ENCODE peak calls at places on chromosomes 11 and 22, in eight cellular contexts. V is GM12878, U is stomach, S is heart left ventricle, X is osteoblast, B is left ventricle myocardium inferior, W is fibroblast of lung, H is colonic mucosa. J is an unnamed sample.

GRCh38 chr11:102226702-102227101 is 90.6 kb upstream of the BIRC3 start:
- DNase-seq in V (no peak), U (no peak), S (no peak), X (peak; percentile 38), B (no peak), W (peak; percentile 69), H (no peak), J (no peak)

GRCh38 chr22:28594076-28594783 is 85.4 kb downstream of the TTC28 start:
- DNase-seq in V (no peak), U (no peak), S (no peak), X (no peak), B (no peak), W (no peak), H (no peak), J (no peak)

GRCh38 chr11:9962722-9963121 is 298.8 kb downstream of the SWAP70 start:
- DNase-seq in V (peak; percentile 48), U (no peak), S (no peak), X (no peak), B (no peak), W (no peak), H (no peak), J (no peak)

GRCh38 chr11:111944651-111945051 is 7.5 kb downstream of the DIXDC1 start:
- DNase-seq in V (no peak), U (no peak), S (no peak), X (peak; percentile 90), B (no peak), W (peak; percentile 88), H (no peak), J (no peak)

GRCh38 chr22:44335903-44336803 is 23.4 kb upstream of the SHISAL1 start:
- DNase-seq in V (no peak), U (peak; percentile 37), S (no peak), X (peak; percentile 69), B (no peak), W (no peak), H (no peak), J (peak; percentile 53)

GRCh38 chr11:9550209-9550628 is 23.3 kb upstream of the WEE1 start:
- DNase-seq in V (no peak), U (no peak), S (no peak), X (no peak), B (no peak), W (no peak), H (no peak), J (peak; percentile 42)

GRCh38 chr11:62656801-62657429 is 3.8 kb upstream of the INTS5 start:
- DNase-seq in V (no peak), U (no peak), S (no peak), X (peak; percentile 23), B (no peak), W (peak; percentile 46), H (no peak), J (no peak)

GRCh38 chr22:28329582-28330073 is 350.0 kb downstream of the TTC28 start:
- DNase-seq in V (no peak), U (no peak), S (no peak), X (no peak), B (no peak), W (peak; percentile 30), H (no peak), J (no peak)

GRCh38 chr11:57133616-57134015 is 48.1 kb upstream of the LRRC55 start:
- DNase-seq in V (no peak), U (no peak), S (no peak), X (no peak), B (no peak), W (no peak), H (no peak), J (no peak)

GRCh38 chr11:133968300-133968699 is 11.5 kb upstream of the IGSF9B start:
- DNase-seq in V (no peak), U (no peak), S (no peak), X (no peak), B (no peak), W (no peak), H (no peak), J (no peak)

GRCh38 chr11:47179655-47179991 is 2.9 kb upstream of the ARFGAP2 start:
- DNase-seq in V (peak; percentile 9), U (peak; percentile 40), S (no peak), X (peak; percentile 98), B (no peak), W (peak; percentile 38), H (no peak), J (peak; percentile 73)

GRCh38 chr22:37282385-37282677 is at the start of gene CYTH4:
- DNase-seq in V (no peak), U (peak; percentile 70), S (peak; percentile 61), X (no peak), B (peak; percentile 64), W (no peak), H (peak; percentile 55), J (no peak)

GRCh38 chr11:9834281-9834680 is 170.4 kb downstream of the SWAP70 start:
- DNase-seq in V (no peak), U (no peak), S (no peak), X (no peak), B (no peak), W (no peak), H (no peak), J (no peak)

GRCh38 chr11:45405916-45406670 is 120.0 kb upstream of the SYT13 start:
- DNase-seq in V (no peak), U (peak; percentile 11), S (no peak), X (no peak), B (no peak), W (peak; percentile 42), H (no peak), J (no peak)

GRCh38 chr11:14105446-14105845 is 142.9 kb downstream of the SPON1 start:
- DNase-seq in V (no peak), U (no peak), S (no peak), X (no peak), B (no peak), W (no peak), H (no peak), J (no peak)

GRCh38 chr11:131864205-131864604 is 493.8 kb downstream of the NTM start:
- DNase-seq in V (no peak), U (no peak), S (no peak), X (no peak), B (no peak), W (no peak), H (no peak), J (no peak)

GRCh38 chr11:63567044-63567840 is 4.1 kb upstream of the PLAAT2 start:
- DNase-seq in V (peak; percentile 95), U (no peak), S (peak; percentile 41), X (peak; percentile 72), B (no peak), W (peak; percentile 81), H (peak; percentile 55), J (peak; percentile 52)

GRCh38 chr11:44817207-44817944 is 90.6 kb downstream of the TSPAN18 start:
- DNase-seq in V (no peak), U (no peak), S (no peak), X (no peak), B (no peak), W (no peak), H (no peak), J (no peak)

GRCh38 chr11:128494418-128495332 is 92.7 kb downstream of the ETS1 start:
- DNase-seq in V (no peak), U (no peak), S (no peak), X (peak; percentile 21), B (no peak), W (no peak), H (no peak), J (no peak)
- H3K4me1 ChIP-seq in V (peaks cover 72% of the 10 kb centered on the region), U (peaks cover 59% of the 10 kb centered on the region), S (peaks cover 46% of the 10 kb centered on the region), X (peaks cover 77% of the 10 kb centered on the region), B (peaks cover 100% of the 10 kb centered on the region), W (peaks cover 62% of the 10 kb centered on the region), H (peaks cover 18% of the 10 kb centered on the region), J (peaks cover 6% of the 10 kb centered on the region)

GRCh38 chr11:69813839-69814238 is 5.4 kb downstream of the FGF3 start:
- DNase-seq in V (no peak), U (no peak), S (no peak), X (peak; percentile 59), B (no peak), W (no peak), H (no peak), J (no peak)

GRCh38 chr11:69810289-69811118 is 8.7 kb downstream of the FGF3 start:
- DNase-seq in V (no peak), U (no peak), S (no peak), X (peak; percentile 79), B (no peak), W (no peak), H (no peak), J (no peak)

GRCh38 chr11:69812927-69813326 is 6.3 kb downstream of the FGF3 start:
- DNase-seq in V (no peak), U (no peak), S (no peak), X (peak; percentile 76), B (no peak), W (no peak), H (no peak), J (no peak)

GRCh38 chr11:69811431-69811830 is 7.8 kb downstream of the FGF3 start:
- DNase-seq in V (no peak), U (no peak), S (no peak), X (peak; percentile 51), B (no peak), W (no peak), H (no peak), J (peak; percentile 39)

GRCh38 chr11:69812256-69812655 is 7.0 kb downstream of the FGF3 start:
- DNase-seq in V (no peak), U (no peak), S (no peak), X (peak; percentile 78), B (no peak), W (no peak), H (no peak), J (no peak)
- TF ChIP-seq CTCF in V (no peak), U (no peak), S (no peak), X (no peak), B (no peak), W (no peak), H (no peak), J (no peak)

DNA sequence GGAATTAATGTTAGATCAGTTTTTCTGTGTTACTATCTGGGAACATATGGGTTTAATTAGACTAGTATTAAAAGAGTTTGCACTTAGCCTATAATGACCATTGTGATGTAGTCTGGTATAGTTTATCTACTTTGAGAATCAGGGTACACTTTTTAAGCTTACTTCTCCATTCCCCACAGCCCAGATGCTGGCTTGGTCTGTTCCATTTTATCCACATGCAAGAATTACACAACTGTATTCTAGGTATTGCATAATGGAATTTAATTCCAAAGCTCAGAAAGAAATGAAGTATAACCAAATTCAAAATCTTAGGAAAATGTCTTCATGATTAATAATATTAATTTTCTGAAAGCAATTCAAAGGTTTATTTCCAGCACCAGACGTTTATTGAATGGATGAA is 122.2 kb upstream of the PDGFD start:
- DNase-seq in V (no peak), U (no peak), S (no peak), X (no peak), B (no peak), W (peak; percentile 12), H (no peak), J (no peak)
- H3K4me1 ChIP-seq in V (no peaks in the 10 kb centered on the region), U (no peaks in the 10 kb centered on the region), S (no peaks in the 10 kb centered on the region), X (no peaks in the 10 kb centered on the region), B (no peaks in the 10 kb centered on the region), W (no peaks in the 10 kb centered on the region), H (no peaks in the 10 kb centered on the region), J (no peaks in the 10 kb centered on the region)

DNA sequence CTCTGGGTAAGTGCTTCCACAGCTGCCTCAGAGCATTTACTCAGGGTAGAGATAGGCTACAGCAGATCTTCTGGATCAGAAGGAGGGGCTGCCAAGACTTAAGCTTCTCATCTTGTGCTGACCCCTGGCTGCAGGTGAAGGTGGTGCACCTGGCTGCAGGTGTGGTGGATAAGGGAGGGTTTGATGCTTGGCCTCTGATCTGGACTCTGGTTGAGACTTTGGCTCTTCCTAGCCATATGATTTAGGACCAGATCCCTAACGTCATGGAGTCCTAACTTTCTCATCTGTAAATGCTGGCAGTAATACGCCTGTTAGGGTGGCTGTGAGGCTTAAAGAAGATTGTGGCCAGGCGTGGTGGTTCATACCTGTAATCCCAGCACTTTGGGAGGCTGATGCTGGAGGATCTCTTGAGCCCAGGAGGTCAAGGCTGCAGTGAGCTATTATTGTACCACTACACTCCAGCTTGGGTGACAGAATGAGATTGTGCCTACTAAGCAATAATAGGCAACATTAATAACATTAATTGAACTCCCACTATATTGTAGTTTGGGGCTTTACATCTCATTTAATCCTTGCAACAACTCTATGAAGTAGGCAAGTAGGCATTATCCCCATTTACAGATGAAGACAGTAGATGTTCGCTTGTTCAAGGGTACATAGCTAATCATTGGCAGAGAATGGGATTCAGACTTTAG is 10.7 kb downstream of the DTX4 start:
- DNase-seq in V (no peak), U (peak; percentile 44), S (no peak), X (no peak), B (no peak), W (no peak), H (peak; percentile 81), J (peak; percentile 79)
- TF ChIP-seq CTCF in V (peak; percentile 39), U (no peak), S (no peak), X (no peak), B (no peak), W (no peak), H (peak; percentile 70), J (peak; percentile 79)

J was measured in Caco-2.